ENCODE peak calls at places on chromosomes 2 and 18, in ten cellular contexts. D is PC-9, U is right lobe of liver, R is cardiac muscle cell, P is IMR-90, J is astrocyte, A is transverse colon, L is colonic mucosa, C is tibial nerve, M is caudate nucleus. S is an unnamed sample.

GRCh38 chr2:42139141-42139540 is 30.0 kb upstream of the EML4 start:
- DNase-seq in D (no peak), R (peak), A (no peak), J (peak), U (no peak), C (no peak), M (no peak), P (no peak), L (no peak), S (no peak)

GRCh38 chr2:86281066-86281700 is 56.2 kb downstream of the REEP1 start:
- DNase-seq in M (no peak), U (peak), L (peak), J (no peak), R (no peak), C (no peak), P (no peak), D (no peak), A (no peak), S (no peak)

GRCh38 chr2:169768262-169768995 is 30.2 kb upstream of the SSB start:
- DNase-seq in U (peak), J (no peak), M (no peak), P (no peak), A (peak), C (no peak), D (no peak), L (peak), R (no peak), S (no peak)

GRCh38 chr18:77143196-77143595 is 10.6 kb upstream of the MBP start:
- DNase-seq in P (no peak), R (no peak), C (no peak), U (no peak), J (no peak), L (no peak), D (no peak), M (no peak), A (no peak), S (no peak)

GRCh38 chr2:206143451-206143850 is 15.8 kb downstream of the NDUFS1 start:
- DNase-seq in P (no peak), J (no peak), L (no peak), R (no peak), C (no peak), M (peak), A (no peak), D (no peak), U (no peak), S (no peak)

GRCh38 chr2:88549616-88550292 is 77.5 kb downstream of the EIF2AK3 start:
- DNase-seq in A (no peak), C (no peak), U (no peak), P (no peak), J (no peak), M (no peak), L (no peak), D (no peak), R (no peak), S (no peak)

GRCh38 chr18:23828426-23828825 is 139.2 kb downstream of the LAMA3 start:
- DNase-seq in M (no peak), R (peak), L (no peak), C (no peak), J (peak), D (peak), A (no peak), U (no peak), P (peak), S (no peak)

GRCh38 chr2:29718326-29718725 is 203.1 kb downstream of the ALK start:
- DNase-seq in A (no peak), U (no peak), D (no peak), P (no peak), M (no peak), J (no peak), C (no peak), R (no peak), L (no peak), S (no peak)

GRCh38 chr2:111617804-111618576 is 266.0 kb downstream of the ANAPC1 start:
- DNase-seq in J (no peak), D (no peak), A (no peak), P (no peak), M (no peak), R (no peak), C (peak), U (peak), L (no peak), S (no peak)

GRCh38 chr2:75627902-75628504 is 18.6 kb upstream of the MRPL19 start:
- DNase-seq in U (peak), L (peak), D (peak), P (peak), M (peak), A (peak), J (peak), R (peak), C (peak), S (peak)

GRCh38 chr2:30277582-30277981 is 46.2 kb downstream of the LBH start:
- DNase-seq in C (no peak), L (no peak), D (no peak), P (no peak), M (no peak), R (no peak), U (no peak), J (no peak), A (no peak), S (no peak)

GRCh38 chr18:2982452-2983172 is 30.3 kb downstream of the LPIN2 start:
- DNase-seq in D (no peak), J (no peak), R (no peak), U (peak), C (no peak), M (no peak), A (peak), P (no peak), L (peak), S (no peak)

GRCh38 chr2:237282568-237283128 is 131.3 kb downstream of the COL6A3 start:
- DNase-seq in C (no peak), U (no peak), A (no peak), P (peak), D (no peak), L (no peak), M (no peak), R (no peak), J (peak), S (no peak)

GRCh38 chr18:10365021-10365420 is 89.4 kb upstream of the APCDD1 start:
- DNase-seq in P (no peak), J (no peak), A (no peak), D (no peak), M (no peak), R (no peak), C (no peak), L (no peak), U (no peak), S (no peak)

GRCh38 chr18:79071037-79071960 is 2.1 kb downstream of the ATP9B start:
- DNase-seq in P (no peak), J (no peak), A (no peak), C (no peak), L (no peak), R (no peak), U (no peak), D (no peak), M (no peak), S (peak)

GRCh38 chr2:219426068-219426443 is 7.9 kb downstream of the DES start:
- DNase-seq in M (no peak), D (no peak), U (no peak), P (no peak), A (no peak), C (no peak), J (no peak), R (no peak), L (no peak), S (no peak)

GRCh38 chr18:42053188-42053781 is 98.3 kb downstream of the PIK3C3 start:
- DNase-seq in C (no peak), J (peak), R (peak), L (peak), U (peak), A (peak), M (peak), D (no peak), P (peak), S (peak)

GRCh38 chr2:111946294-111947114 is 48.1 kb downstream of the MERTK start:
- DNase-seq in D (peak), A (peak), M (no peak), C (no peak), P (peak), R (peak), L (peak), U (peak), J (peak), S (no peak)

GRCh38 chr18:32366586-32367538 is 103.8 kb downstream of the GAREM1 start:
- DNase-seq in D (peak), U (no peak), J (peak), P (no peak), R (peak), C (no peak), L (no peak), M (no peak), A (no peak), S (no peak)

GRCh38 chr2:220227272-220227920 is 600.0 kb downstream of the SLC4A3 start:
- DNase-seq in C (no peak), J (peak), P (peak), U (no peak), D (peak), M (no peak), R (peak), A (no peak), L (no peak), S (no peak)

GRCh38 chr2:212609499-212609898 is 70.9 kb upstream of the ERBB4 start:
- DNase-seq in U (no peak), A (no peak), J (no peak), M (no peak), P (no peak), L (no peak), D (no peak), C (no peak), R (no peak), S (no peak)

GRCh38 chr2:233486778-233487552 is 79.6 kb downstream of the USP40 start:
- DNase-seq in J (peak), L (no peak), D (peak), P (peak), U (no peak), A (no peak), R (peak), M (no peak), C (no peak), S (no peak)

GRCh38 chr2:155975734-155976133 is 356.8 kb downstream of the NR4A2 start:
- DNase-seq in U (peak), C (no peak), A (no peak), L (no peak), D (no peak), J (peak), P (no peak), R (no peak), M (no peak), S (no peak)

GRCh38 chr2:64329848-64330247 is 124.1 kb upstream of the LGALSL start:
- DNase-seq in D (peak), L (peak), U (no peak), A (peak), C (no peak), P (peak), R (peak), M (no peak), J (no peak), S (no peak)

GRCh38 chr18:26549486-26550435 is 1.4 kb upstream of the KCTD1 start:
- DNase-seq in M (peak), A (peak), P (peak), C (peak), J (peak), R (peak), D (peak), L (peak), U (peak), S (peak)

GRCh38 chr2:85644909-85645308 is 23.1 kb downstream of the SFTPB start:
- DNase-seq in A (no peak), P (no peak), L (no peak), D (no peak), R (no peak), C (no peak), J (no peak), U (no peak), M (no peak), S (no peak)

GRCh38 chr2:109236147-109236546 is 107.1 kb downstream of the SH3RF3 start:
- DNase-seq in C (no peak), L (no peak), J (no peak), A (no peak), U (no peak), P (no peak), M (no peak), D (no peak), R (no peak), S (no peak)

GRCh38 chr2:109231428-109231827 is 102.4 kb downstream of the SH3RF3 start:
- DNase-seq in L (no peak), J (no peak), U (no peak), D (no peak), A (no peak), M (no peak), C (no peak), P (no peak), R (no peak), S (no peak)

GRCh38 chr2:109232306-109232705 is 103.3 kb downstream of the SH3RF3 start:
- DNase-seq in R (no peak), U (no peak), D (no peak), L (no peak), J (no peak), C (no peak), A (no peak), P (no peak), M (no peak), S (no peak)

GRCh38 chr2:109232909-109233308 is 103.9 kb downstream of the SH3RF3 start:
- DNase-seq in A (no peak), L (no peak), D (no peak), P (no peak), M (no peak), U (no peak), C (no peak), J (no peak), R (no peak), S (no peak)

GRCh38 chr2:109234355-109234754 is 105.3 kb downstream of the SH3RF3 start:
- DNase-seq in C (no peak), J (no peak), R (no peak), U (no peak), L (no peak), A (no peak), D (no peak), P (no peak), M (no peak), S (no peak)
- H3K27ac ChIP-seq in C (no peak), J (no peak), R (no peak), U (no peak), L (no peak), A (no peak), D (no peak), P (no peak), M (no peak), S (no peak)

GRCh38 chr2:19850526-19851050 is 51.2 kb downstream of the TTC32 start:
- DNase-seq in J (no peak), P (no peak), D (no peak), R (no peak), C (no peak), M (no peak), U (no peak), L (no peak), A (no peak), S (no peak)
- H3K27ac ChIP-seq in J (no peak), P (no peak), D (no peak), R (no peak), C (no peak), M (no peak), U (no peak), L (no peak), A (no peak), S (no peak)

DNA sequence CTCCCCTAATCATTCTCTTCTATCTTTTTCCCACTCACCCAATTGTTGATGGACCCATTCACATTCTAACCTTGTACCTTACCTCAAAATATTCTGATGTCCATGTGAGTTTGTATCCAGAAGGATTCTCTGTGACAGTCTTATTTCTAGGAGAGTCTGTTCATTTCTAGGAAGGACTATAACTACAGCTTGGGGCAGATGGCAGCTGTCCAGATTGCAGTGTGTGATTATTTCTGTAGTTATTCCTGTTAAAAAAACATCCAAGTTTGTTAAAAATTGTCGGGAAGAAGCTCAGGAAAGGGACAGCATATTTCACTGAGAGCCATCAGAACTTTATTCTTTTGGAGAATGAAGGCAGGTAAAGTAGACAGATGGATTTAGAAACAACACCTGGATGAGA is 142.6 kb downstream of the RAPGEF4 start:
- DNase-seq in D (no peak), M (no peak), L (no peak), J (peak), U (no peak), P (peak), A (no peak), C (no peak), R (peak), S (no peak)
- H3K27ac ChIP-seq in D (no peak), M (peak), L (no peak), J (no peak), U (no peak), P (no peak), A (no peak), C (no peak), R (no peak), S (no peak)

DNA sequence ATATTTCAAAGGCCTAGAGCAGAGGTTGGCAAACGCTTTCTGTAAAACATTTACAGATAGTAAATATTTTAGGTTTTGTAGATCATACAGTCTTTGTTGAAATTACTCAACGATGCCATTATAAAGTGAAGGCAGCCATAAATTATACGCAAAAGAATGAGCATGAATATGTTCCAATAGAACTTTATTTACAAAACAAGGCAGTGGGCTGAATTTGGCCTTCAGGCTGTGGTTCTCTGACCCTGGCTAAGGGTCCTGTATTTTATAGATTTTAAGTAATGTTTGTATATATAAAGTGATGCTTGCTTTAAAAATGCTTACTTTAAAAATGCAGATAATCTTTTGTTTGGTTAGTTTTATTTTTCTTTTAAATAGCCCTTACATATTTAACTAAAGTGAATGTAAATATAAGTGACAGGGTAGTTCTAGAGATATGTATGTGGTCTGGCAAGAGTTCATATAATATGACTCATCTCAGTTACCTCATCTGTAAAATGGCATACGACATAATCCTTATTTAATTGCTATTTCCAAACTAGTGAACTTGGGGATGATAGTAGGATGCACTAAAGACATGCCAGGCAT is 51.7 kb upstream of the ATP5MC3 start:
- DNase-seq in P (peak), M (no peak), D (peak), U (no peak), L (no peak), R (peak), A (no peak), J (peak), C (no peak), S (no peak)
- H3K27ac ChIP-seq in P (no peak), M (no peak), D (no peak), U (no peak), L (no peak), R (no peak), A (no peak), J (no peak), C (no peak), S (no peak)

DNA sequence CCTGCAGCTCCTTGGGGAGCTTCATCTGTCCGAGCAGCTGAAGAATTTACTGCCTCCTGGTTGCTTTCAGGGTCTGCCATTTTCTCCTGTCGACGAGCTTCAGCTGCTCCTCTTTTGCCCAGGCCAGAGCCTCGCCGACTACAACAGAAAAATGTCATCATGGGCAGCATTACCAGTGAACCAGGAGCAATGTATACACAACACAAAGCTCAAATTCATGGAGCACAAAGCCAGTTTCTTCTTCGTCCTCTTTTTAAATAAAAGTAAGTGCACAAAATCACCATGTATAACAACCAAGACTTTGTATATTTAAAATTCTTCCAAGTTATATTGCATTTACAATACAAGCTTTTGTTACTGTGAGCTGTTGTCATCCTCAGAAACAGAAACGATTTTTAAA is 85.0 kb downstream of the TRIP12 start:
- DNase-seq in L (no peak), C (no peak), P (no peak), A (no peak), U (no peak), M (no peak), D (no peak), J (no peak), R (no peak), S (no peak)
- H3K27ac ChIP-seq in L (no peak), C (peak), P (no peak), A (no peak), U (no peak), M (peak), D (no peak), J (no peak), R (no peak), S (no peak)

GRCh38 chr2:27903649-27904544 is 13.4 kb downstream of the BABAM2 start:
- DNase-seq in L (no peak), D (no peak), R (peak), A (no peak), C (no peak), U (no peak), M (no peak), P (peak), J (peak), S (no peak)
- H3K27ac ChIP-seq in L (no peak), D (no peak), R (no peak), A (no peak), C (no peak), U (no peak), M (no peak), P (no peak), J (no peak), S (no peak)

GRCh38 chr2:9269695-9270365 is 63.2 kb downstream of the ASAP2 start:
- DNase-seq in P (no peak), L (no peak), A (no peak), R (no peak), D (no peak), J (no peak), U (no peak), M (no peak), C (no peak), S (no peak)

GRCh38 chr2:9269295-9269694 is 62.7 kb downstream of the ASAP2 start:
- DNase-seq in C (no peak), U (no peak), L (no peak), D (no peak), A (no peak), R (no peak), J (no peak), M (no peak), P (no peak), S (no peak)

GRCh38 chr2:9271691-9272090 is 65.1 kb downstream of the ASAP2 start:
- DNase-seq in A (no peak), U (no peak), R (no peak), P (no peak), D (no peak), J (no peak), L (no peak), M (no peak), C (no peak), S (no peak)

GRCh38 chr2:9266711-9267110 is 60.1 kb downstream of the ASAP2 start:
- DNase-seq in U (no peak), R (no peak), P (no peak), J (peak), M (no peak), D (no peak), C (no peak), L (no peak), A (no peak), S (no peak)

GRCh38 chr2:9268310-9269081 is 61.9 kb downstream of the ASAP2 start:
- DNase-seq in U (no peak), P (no peak), D (no peak), L (no peak), M (no peak), C (no peak), J (no peak), A (no peak), R (no peak), S (no peak)
- H3K27ac ChIP-seq in U (no peak), P (no peak), D (no peak), L (no peak), M (peak), C (no peak), J (no peak), A (no peak), R (no peak), S (no peak)

GRCh38 chr2:6937157-6937556 is 19.9 kb downstream of the RNF144A start:
- DNase-seq in C (no peak), J (no peak), P (no peak), A (no peak), R (no peak), L (no peak), D (no peak), M (no peak), U (no peak), S (no peak)
- H3K27ac ChIP-seq in C (no peak), J (no peak), P (no peak), A (no peak), R (no peak), L (no peak), D (no peak), M (peak), U (no peak), S (no peak)

S was measured in Karpas-422.